ENCODE peak calls at places on chromosome 15, in eight cellular contexts. I is neural crest cell; B is mesendoderm; S is Right ventricle myocardium superior; Z is cerebellar cortex; K is stimulated activated CD4-positive, alpha-beta T cell treated with anti-CD3 and anti-CD28 coated beads, TNF-alpha, amount 100 ng/mL, for 1 hour; J is HEK293T; X is EL. Q is an unnamed sample.

GRCh38 chr15:25712192-25712960 is 150.8 kb downstream of the ATP10A start:
- DNase-seq in I (no peak), B (no peak), S (no peak), Z (no peak), K (no peak), J (no peak), X (no peak), Q (no peak)

GRCh38 chr15:88752956-88753355 is 50.3 kb upstream of the ACAN start:
- DNase-seq in I (no peak), B (no peak), S (no peak), Z (no peak), K (no peak), J (no peak), X (no peak), Q (no peak)

GRCh38 chr15:49814709-49815108 is 193.9 kb downstream of the DTWD1 start:
- DNase-seq in I (no peak), B (no peak), S (no peak), Z (no peak), K (no peak), J (no peak), X (no peak), Q (no peak)

GRCh38 chr15:46682969-46683791 is 1034.1 kb upstream of the SEMA6D start:
- DNase-seq in I (no peak), B (no peak), S (no peak), Z (no peak), K (no peak), J (no peak), X (no peak), Q (no peak)

GRCh38 chr15:79549196-79549595 is 117.1 kb downstream of the MINAR1 start:
- DNase-seq in I (no peak), B (no peak), S (no peak), Z (no peak), K (no peak), J (no peak), X (no peak), Q (no peak)

GRCh38 chr15:75230524-75231371 is 27.4 kb upstream of the GOLGA6C start:
- DNase-seq in I (peak; percentile 31), B (peak; percentile 39), S (no peak), Z (no peak), K (no peak), J (no peak), X (no peak), Q (no peak)

GRCh38 chr15:58980351-58980939 is 7.0 kb upstream of the RNF111 start:
- DNase-seq in I (no peak), B (no peak), S (no peak), Z (peak; percentile 52), K (no peak), J (no peak), X (peak; percentile 39), Q (peak; percentile 10)

GRCh38 chr15:31435891-31436628 is 109.4 kb downstream of the KLF13 start:
- DNase-seq in I (no peak), B (no peak), S (no peak), Z (no peak), K (no peak), J (no peak), X (no peak), Q (no peak)

GRCh38 chr15:63157891-63158431 is 684 bp upstream of the RPS27L start:
- DNase-seq in I (peak; percentile 50), B (peak; percentile 84), S (no peak), Z (peak; percentile 70), K (no peak), J (peak; percentile 23), X (peak; percentile 83), Q (no peak)

GRCh38 chr15:23467110-23467600 is 20.1 kb upstream of the GOLGA6L2 start:
- DNase-seq in I (no peak), B (peak; percentile 23), S (no peak), Z (peak; percentile 20), K (no peak), J (peak; percentile 9), X (peak; percentile 1), Q (no peak)

GRCh38 chr15:52787123-52787503 is 3.0 kb downstream of the ONECUT1 start:
- DNase-seq in I (no peak), B (peak; percentile 73), S (no peak), Z (no peak), K (no peak), J (no peak), X (no peak), Q (no peak)

GRCh38 chr15:69628256-69629093 is 175.9 kb downstream of the RPLP1 start:
- DNase-seq in I (no peak), B (no peak), S (no peak), Z (no peak), K (no peak), J (no peak), X (no peak), Q (peak; percentile 7)

GRCh38 chr15:40263036-40263754 is 19.7 kb downstream of the ANKRD63 start:
- DNase-seq in I (no peak), B (no peak), S (no peak), Z (no peak), K (no peak), J (no peak), X (peak; percentile 39), Q (no peak)

GRCh38 chr15:29821416-29822099 is 710 bp downstream of the TJP1 start:
- DNase-seq in I (peak; percentile 53), B (peak; percentile 96), S (peak; percentile 85), Z (peak; percentile 34), K (no peak), J (peak; percentile 46), X (peak; percentile 90), Q (peak; percentile 7)

GRCh38 chr15:90001683-90002427 is 731 bp downstream of the ZNF710 start:
- DNase-seq in I (peak; percentile 30), B (peak; percentile 90), S (peak; percentile 74), Z (peak; percentile 29), K (peak; percentile 26), J (peak; percentile 70), X (peak; percentile 63), Q (no peak)

GRCh38 chr15:23866832-23867231 is 179.7 kb upstream of the NDN start:
- DNase-seq in I (no peak), B (no peak), S (no peak), Z (peak; percentile 1), K (no peak), J (no peak), X (no peak), Q (no peak)

GRCh38 chr15:44591326-44591725 is 54.4 kb downstream of the EIF3J start:
- DNase-seq in I (no peak), B (no peak), S (no peak), Z (no peak), K (no peak), J (no peak), X (no peak), Q (no peak)

GRCh38 chr15:26686547-26687187 is 86.2 kb downstream of the GABRB3 start:
- DNase-seq in I (no peak), B (peak; percentile 76), S (no peak), Z (peak; percentile 47), K (no peak), J (no peak), X (no peak), Q (no peak)

GRCh38 chr15:48636511-48636910 is 9.0 kb downstream of the FBN1 start:
- DNase-seq in I (no peak), B (no peak), S (peak; percentile 41), Z (no peak), K (no peak), J (no peak), X (peak; percentile 74), Q (peak; percentile 8)

GRCh38 chr15:69653846-69654245 is 201.2 kb downstream of the RPLP1 start:
- DNase-seq in I (no peak), B (no peak), S (no peak), Z (no peak), K (no peak), J (no peak), X (no peak), Q (no peak)

GRCh38 chr15:70289191-70289955 is 191.7 kb upstream of the TLE3 start:
- DNase-seq in I (no peak), B (peak; percentile 98), S (no peak), Z (peak; percentile 43), K (no peak), J (no peak), X (peak; percentile 35), Q (no peak)

GRCh38 chr15:75452364-75452967 is 976 bp upstream of the SIN3A start:
- DNase-seq in I (peak; percentile 49), B (peak; percentile 89), S (peak; percentile 92), Z (peak; percentile 95), K (peak; percentile 48), J (no peak), X (peak; percentile 85), Q (no peak)

GRCh38 chr15:77626002-77626401 is 6.7 kb downstream of the LINGO1 start:
- DNase-seq in I (no peak), B (no peak), S (no peak), Z (no peak), K (no peak), J (no peak), X (no peak), Q (no peak)

GRCh38 chr15:92869263-92869940 is 30.7 kb upstream of the CHD2 start:
- DNase-seq in I (no peak), B (peak; percentile 48), S (no peak), Z (no peak), K (no peak), J (no peak), X (peak; percentile 86), Q (no peak)

GRCh38 chr15:78620021-78620838 is 566 bp downstream of the CHRNA3 start:
- DNase-seq in I (peak; percentile 43), B (peak; percentile 80), S (no peak), Z (peak; percentile 39), K (no peak), J (peak; percentile 77), X (no peak), Q (no peak)

GRCh38 chr15:67882487-67883227 is 42.8 kb upstream of the RNU6-1 start:
- DNase-seq in I (no peak), B (no peak), S (no peak), Z (no peak), K (no peak), J (no peak), X (no peak), Q (no peak)

GRCh38 chr15:74983725-74984231 is 11.6 kb upstream of the SCAMP5 start:
- DNase-seq in I (no peak), B (no peak), S (no peak), Z (no peak), K (no peak), J (no peak), X (no peak), Q (no peak)

GRCh38 chr15:93865610-93866009 is 365.8 kb upstream of the MCTP2 start:
- DNase-seq in I (no peak), B (no peak), S (peak; percentile 46), Z (no peak), K (no peak), J (no peak), X (no peak), Q (no peak)

GRCh38 chr15:31303434-31304073 is 23.1 kb upstream of the KLF13 start:
- DNase-seq in I (no peak), B (peak; percentile 59), S (peak; percentile 79), Z (no peak), K (no peak), J (peak; percentile 37), X (no peak), Q (no peak)

GRCh38 chr15:43799209-43799944 is 643 bp downstream of the SERINC4 start:
- DNase-seq in I (no peak), B (peak; percentile 41), S (no peak), Z (peak; percentile 28), K (no peak), J (no peak), X (no peak), Q (peak; percentile 32)

GRCh38 chr15:61083781-61084134 is 145.3 kb downstream of the RORA start:
- DNase-seq in I (no peak), B (no peak), S (no peak), Z (no peak), K (no peak), J (no peak), X (no peak), Q (no peak)

GRCh38 chr15:77461486-77461885 is 40.8 kb downstream of the HMG20A start:
- DNase-seq in I (no peak), B (peak; percentile 79), S (no peak), Z (no peak), K (no peak), J (no peak), X (peak; percentile 75), Q (no peak)

GRCh38 chr15:42457445-42458442 is 33.2 kb downstream of the ZNF106 start:
- DNase-seq in I (peak; percentile 6), B (peak; percentile 98), S (peak; percentile 73), Z (peak; percentile 91), K (no peak), J (no peak), X (peak; percentile 89), Q (no peak)

GRCh38 chr15:64847876-64848716 is 6.4 kb downstream of the PLEKHO2 start:
- DNase-seq in I (no peak), B (no peak), S (no peak), Z (no peak), K (no peak), J (no peak), X (no peak), Q (no peak)